ENCODE peak calls at places on chromosomes 4 and X, in six cellular contexts. Q is GDM1; N is activated CD4-positive, alpha-beta T cell treated with anti-CD3 and anti-CD28 coated beads, Interleukin-2, amount 10 ng/mL, durations not matched to agents 7 days and 5 days; W is NCI-H460; M is osteoblast; Y is epithelial cell of prostate. H is an unnamed sample.

GRCh38 chrX:2484721-2485459 is 15.9 kb downstream of the DHRSX start:
- DNase-seq in N (no peak), W (no peak), M (peak; percentile 91), Y (no peak), Q (no peak), H (no peak)

GRCh38 chrX:110108381-110108796 is 105.5 kb downstream of the TMEM164 start:
- DNase-seq in W (no peak), Y (no peak), Q (peak; percentile 4), M (no peak), N (no peak), H (no peak)

GRCh38 chrX:155179343-155179997 is 36.8 kb upstream of the VBP1 start:
- DNase-seq in Y (no peak), M (no peak), N (no peak), W (no peak), Q (no peak), H (no peak)

GRCh38 chrX:63128509-63128908 is 222.6 kb downstream of the SPIN4 start:
- DNase-seq in W (peak; percentile 9), Q (peak; percentile 15), M (no peak), Y (no peak), N (peak; percentile 5), H (no peak)

GRCh38 chrX:97234471-97235097 is 350.9 kb downstream of the RPA4 start:
- DNase-seq in W (no peak), Q (no peak), Y (no peak), M (no peak), N (no peak), H (no peak)

GRCh38 chr4:8146158-8146557 is 12.5 kb downstream of the ABLIM2 start:
- DNase-seq in N (no peak), Y (no peak), Q (no peak), M (no peak), W (no peak), H (no peak)

GRCh38 chrX:150092549-150092948 is 154.3 kb upstream of the EOLA2 start:
- DNase-seq in Q (no peak), Y (no peak), M (no peak), W (no peak), N (no peak), H (no peak)

GRCh38 chrX:54494970-54495813 is 842 bp downstream of the FGD1 start:
- DNase-seq in N (no peak), Q (no peak), Y (no peak), M (peak; percentile 91), W (no peak), H (peak; percentile 0)

GRCh38 chr4:1082215-1083182 is 30.9 kb downstream of the RNF212 start:
- DNase-seq in M (peak; percentile 98), Y (peak; percentile 93), W (peak; percentile 95), Q (no peak), N (no peak), H (no peak)

GRCh38 chrX:148871422-148872152 is 371.2 kb downstream of the AFF2 start:
- DNase-seq in Q (no peak), Y (peak; percentile 2), N (no peak), W (no peak), M (no peak), H (no peak)

GRCh38 chr4:158625544-158625943 is 46.1 kb downstream of the C4orf46 start:
- DNase-seq in Y (no peak), M (no peak), N (no peak), W (no peak), Q (no peak), H (no peak)

GRCh38 chr4:140069068-140069467 is 84.9 kb downstream of the MAML3 start:
- DNase-seq in Q (no peak), Y (no peak), M (no peak), W (no peak), N (no peak), H (no peak)

GRCh38 chr4:122911588-122911987 is 10.8 kb downstream of the NUDT6 start:
- DNase-seq in N (no peak), Y (no peak), M (no peak), Q (no peak), W (no peak), H (no peak)

GRCh38 chr4:138945401-138945800 is 70.2 kb upstream of the NOCT start:
- DNase-seq in Q (no peak), N (no peak), Y (no peak), W (no peak), M (no peak), H (no peak)

GRCh38 chr4:102598102-102598758 is 97.1 kb downstream of the NFKB1 start:
- DNase-seq in N (peak; percentile 75), Y (no peak), Q (no peak), W (no peak), M (peak; percentile 76), H (no peak)

GRCh38 chrX:93585661-93586060 is 87.7 kb downstream of the NAP1L3 start:
- DNase-seq in W (peak; percentile 3), Y (no peak), Q (no peak), N (no peak), M (no peak), H (no peak)

GRCh38 chrX:150036641-150037040 is 98.3 kb upstream of the EOLA2 start:
- DNase-seq in W (no peak), N (no peak), Q (no peak), M (no peak), Y (no peak), H (no peak)

GRCh38 chr4:112127736-112128322 is 17.4 kb upstream of the FAM241A start:
- DNase-seq in M (no peak), W (no peak), N (no peak), Q (no peak), Y (no peak), H (no peak)

GRCh38 chrX:148448686-148449085 is 51.7 kb upstream of the AFF2 start:
- DNase-seq in N (no peak), W (no peak), Q (no peak), Y (no peak), M (no peak), H (no peak)

GRCh38 chr4:118280501-118281218 is 72.1 kb downstream of the PRSS12 start:
- DNase-seq in M (no peak), W (peak; percentile 50), Y (no peak), Q (peak; percentile 35), N (peak; percentile 58), H (peak; percentile 21)

GRCh38 chrX:40175416-40176255 is 77.9 kb upstream of the BCOR start:
- DNase-seq in Y (no peak), N (peak; percentile 82), W (no peak), Q (peak; percentile 83), M (peak; percentile 92), H (peak; percentile 51)

GRCh38 chr4:171928336-171928735 is 115.1 kb downstream of the GALNTL6 start:
- DNase-seq in Y (no peak), W (no peak), M (no peak), N (no peak), Q (no peak), H (no peak)

GRCh38 chr4:156006192-156006591 is 52.5 kb upstream of the CTSO start:
- DNase-seq in M (no peak), N (no peak), Q (no peak), Y (no peak), W (no peak), H (no peak)

GRCh38 chr4:6387946-6388345 is 84.5 kb downstream of the PPP2R2C start:
- DNase-seq in M (no peak), W (no peak), Q (no peak), N (no peak), Y (no peak), H (no peak)

GRCh38 chr4:3452376-3452775 is 10.6 kb downstream of the HGFAC start:
- DNase-seq in Q (no peak), W (no peak), M (no peak), Y (no peak), N (no peak), H (no peak)

GRCh38 chr4:33302298-33302697 is 2582.1 kb downstream of the PCDH7 start:
- DNase-seq in Y (no peak), M (no peak), W (no peak), Q (no peak), N (no peak), H (no peak)

GRCh38 chr4:186765138-186765537 is 41.5 kb upstream of the FAT1 start:
- DNase-seq in M (peak; percentile 78), Y (no peak), W (peak; percentile 41), Q (no peak), N (no peak), H (no peak)

GRCh38 chrX:97159916-97160800 is 276.4 kb downstream of the RPA4 start:
- DNase-seq in Y (no peak), N (no peak), M (no peak), W (no peak), Q (no peak), H (no peak)

H was measured in NCI-H1930.